ENCODE peak calls at places on chromosomes 5 and 9, in nine cellular contexts. X is mesendoderm; K is CD8-positive, alpha-beta T cell; I is cardiac muscle cell; E is fibroblast of lung; J is lower lobe of right lung; W is colonic mucosa; F is sigmoid colon; H is A673. O is an unnamed sample. For H3K4me1 and H3K36me3, the result is how much of the 10 kb centered on the place peaks cover.

GRCh38 chr5:111366388-111366787 is 142.2 kb downstream of the CAMK4 start:
- DNase-seq in X (no peak), K (no peak), I (no peak), E (no peak), J (no peak), W (no peak), F (no peak), H (no peak), O (no peak)

GRCh38 chr9:14396171-14396570 is 82.2 kb upstream of the NFIB start:
- DNase-seq in X (no peak), K (no peak), I (no peak), E (no peak), J (no peak), W (no peak), F (no peak), H (no peak), O (no peak)

GRCh38 chr5:149274964-149275363 is 3.3 kb downstream of the AFAP1L1 start:
- DNase-seq in X (no peak), K (no peak), I (no peak), E (no peak), J (no peak), W (no peak), F (peak), H (no peak), O (no peak)

GRCh38 chr9:108551030-108551964 is 304.5 kb downstream of the ACTL7B start:
- DNase-seq in X (no peak), K (no peak), I (no peak), E (peak), J (no peak), W (no peak), F (no peak), H (peak), O (no peak)

GRCh38 chr5:61416010-61416409 is 84.0 kb downstream of the ZSWIM6 start:
- DNase-seq in X (peak), K (no peak), I (no peak), E (no peak), J (no peak), W (no peak), F (no peak), H (no peak), O (no peak)

GRCh38 chr9:36781532-36781931 is 208.8 kb downstream of the MELK start:
- DNase-seq in X (no peak), K (no peak), I (no peak), E (peak), J (no peak), W (no peak), F (no peak), H (no peak), O (no peak)

GRCh38 chr5:168114444-168115017 is 176.9 kb upstream of the WWC1 start:
- DNase-seq in X (peak), K (no peak), I (peak), E (peak), J (peak), W (peak), F (no peak), H (peak), O (no peak)

GRCh38 chr5:142697846-142698245 is 12.0 kb upstream of the FGF1 start:
- DNase-seq in X (no peak), K (no peak), I (peak), E (peak), J (no peak), W (no peak), F (peak), H (peak), O (no peak)

GRCh38 chr5:39092581-39093350 is 18.6 kb upstream of the RICTOR start:
- DNase-seq in X (no peak), K (no peak), I (no peak), E (peak), J (no peak), W (no peak), F (no peak), H (peak), O (no peak)

GRCh38 chr5:110019119-110019518 is 329.4 kb downstream of the MAN2A1 start:
- DNase-seq in X (no peak), K (no peak), I (no peak), E (no peak), J (no peak), W (no peak), F (no peak), H (no peak), O (no peak)

GRCh38 chr9:27610622-27611021 is 37.3 kb upstream of the C9orf72 start:
- DNase-seq in X (no peak), K (no peak), I (no peak), E (no peak), J (no peak), W (no peak), F (no peak), H (no peak), O (no peak)

GRCh38 chr5:95644351-95645042 is 2.1 kb upstream of the RFESD start:
- DNase-seq in X (peak), K (no peak), I (peak), E (peak), J (no peak), W (peak), F (peak), H (peak), O (no peak)

GRCh38 chr5:181044662-181045305 is 4.7 kb downstream of the BTNL9 start:
- DNase-seq in X (no peak), K (no peak), I (no peak), E (no peak), J (no peak), W (no peak), F (no peak), H (no peak), O (peak)

GRCh38 chr9:19416143-19416542 is 7.3 kb downstream of the ACER2 start:
- DNase-seq in X (no peak), K (no peak), I (no peak), E (peak), J (no peak), W (no peak), F (no peak), H (no peak), O (no peak)

GRCh38 chr9:15146121-15146820 is 160.7 kb downstream of the TTC39B start:
- DNase-seq in X (no peak), K (no peak), I (no peak), E (no peak), J (no peak), W (no peak), F (no peak), H (peak), O (no peak)

GRCh38 chr9:109488791-109489492 is 9.2 kb downstream of the PTPN3 start:
- DNase-seq in X (no peak), K (no peak), I (no peak), E (no peak), J (no peak), W (peak), F (no peak), H (no peak), O (no peak)

GRCh38 chr5:132103969-132104391 is 30.4 kb downstream of the CSF2 start:
- DNase-seq in X (no peak), K (no peak), I (no peak), E (peak), J (peak), W (no peak), F (no peak), H (no peak), O (no peak)

GRCh38 chr5:135535820-135536801 is at the start of gene NEUROG1:
- DNase-seq in X (peak), K (no peak), I (peak), E (no peak), J (no peak), W (peak), F (no peak), H (peak), O (no peak)

GRCh38 chr9:95379630-95380029 is 62.1 kb upstream of the FANCC start:
- DNase-seq in X (no peak), K (no peak), I (no peak), E (no peak), J (no peak), W (no peak), F (no peak), H (no peak), O (no peak)

GRCh38 chr5:73311291-73312110 is 137.1 kb downstream of the FOXD1 start:
- DNase-seq in X (peak), K (no peak), I (no peak), E (peak), J (no peak), W (no peak), F (no peak), H (peak), O (peak)

GRCh38 chr5:17186271-17186670 is 31.2 kb upstream of the BASP1 start:
- DNase-seq in X (no peak), K (no peak), I (no peak), E (no peak), J (no peak), W (no peak), F (no peak), H (no peak), O (no peak)

GRCh38 chr5:17185776-17186175 is 31.7 kb upstream of the BASP1 start:
- DNase-seq in X (no peak), K (no peak), I (no peak), E (peak), J (no peak), W (no peak), F (peak), H (no peak), O (peak)

GRCh38 chr5:17182966-17183365 is 34.5 kb upstream of the BASP1 start:
- DNase-seq in X (no peak), K (no peak), I (no peak), E (peak), J (no peak), W (no peak), F (no peak), H (no peak), O (no peak)

GRCh38 chr5:17185349-17185748 is 32.1 kb upstream of the BASP1 start:
- DNase-seq in X (no peak), K (no peak), I (no peak), E (no peak), J (no peak), W (no peak), F (no peak), H (no peak), O (no peak)

GRCh38 chr5:17184596-17184995 is 32.8 kb upstream of the BASP1 start:
- DNase-seq in X (no peak), K (no peak), I (no peak), E (peak), J (no peak), W (no peak), F (no peak), H (no peak), O (no peak)
- H3K4me1 ChIP-seq in X (under half), K (under half), I (under half), E (half or more), J (under half), W (under half), F (under half), H (under half), O (under half)

GRCh38 chr9:116334581-116335150 is 181.1 kb downstream of the PAPPA start:
- DNase-seq in X (no peak), K (no peak), I (no peak), E (no peak), J (no peak), W (no peak), F (no peak), H (no peak), O (no peak)
- H3K27ac ChIP-seq in X (no peak), K (no peak), I (no peak), E (no peak), J (no peak), W (no peak), F (no peak), H (no peak), O (no peak)

DNA sequence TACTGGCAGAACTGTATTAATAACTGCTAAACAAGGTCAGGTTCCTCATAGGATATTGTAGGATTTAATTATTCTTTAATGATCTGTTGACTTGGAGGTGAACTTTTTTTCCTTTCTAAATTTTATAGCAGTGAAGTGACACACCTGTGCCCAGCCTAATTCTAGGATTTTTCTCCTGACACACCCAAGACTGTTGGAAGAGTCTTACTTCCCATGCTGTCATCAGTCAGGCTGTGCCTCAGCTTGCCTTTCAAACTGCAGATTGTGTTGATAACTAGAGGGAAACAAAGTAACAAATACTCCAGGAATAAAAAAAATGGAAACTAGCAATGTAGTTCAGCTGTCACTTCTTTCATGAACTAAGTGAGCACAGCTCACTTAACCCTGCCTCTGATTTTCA is 22.0 kb downstream of the OTULIN start:
- DNase-seq in X (no peak), K (no peak), I (no peak), E (no peak), J (no peak), W (no peak), F (no peak), H (no peak), O (no peak)
- H3K36me3 ChIP-seq in X (under half), K (under half), I (under half), E (under half), J (half or more), W (under half), F (under half), H (under half), O (under half)

GRCh38 chr9:128689820-128690683 is 1.0 kb downstream of the SET start:
- DNase-seq in X (peak), K (peak), I (peak), E (peak), J (peak), W (peak), F (peak), H (peak), O (peak)
- H3K4me1 ChIP-seq in X (under half), K (half or more), I (under half), E (under half), J (half or more), W (under half), F (under half), H (under half), O (under half)

GRCh38 chr9:4986783-4987182 is 1.7 kb downstream of the JAK2 start:
- DNase-seq in X (no peak), K (no peak), I (no peak), E (no peak), J (no peak), W (no peak), F (no peak), H (no peak), O (no peak)
- H3K27ac ChIP-seq in X (no peak), K (no peak), I (no peak), E (no peak), J (no peak), W (peak), F (no peak), H (no peak), O (no peak)

DNA sequence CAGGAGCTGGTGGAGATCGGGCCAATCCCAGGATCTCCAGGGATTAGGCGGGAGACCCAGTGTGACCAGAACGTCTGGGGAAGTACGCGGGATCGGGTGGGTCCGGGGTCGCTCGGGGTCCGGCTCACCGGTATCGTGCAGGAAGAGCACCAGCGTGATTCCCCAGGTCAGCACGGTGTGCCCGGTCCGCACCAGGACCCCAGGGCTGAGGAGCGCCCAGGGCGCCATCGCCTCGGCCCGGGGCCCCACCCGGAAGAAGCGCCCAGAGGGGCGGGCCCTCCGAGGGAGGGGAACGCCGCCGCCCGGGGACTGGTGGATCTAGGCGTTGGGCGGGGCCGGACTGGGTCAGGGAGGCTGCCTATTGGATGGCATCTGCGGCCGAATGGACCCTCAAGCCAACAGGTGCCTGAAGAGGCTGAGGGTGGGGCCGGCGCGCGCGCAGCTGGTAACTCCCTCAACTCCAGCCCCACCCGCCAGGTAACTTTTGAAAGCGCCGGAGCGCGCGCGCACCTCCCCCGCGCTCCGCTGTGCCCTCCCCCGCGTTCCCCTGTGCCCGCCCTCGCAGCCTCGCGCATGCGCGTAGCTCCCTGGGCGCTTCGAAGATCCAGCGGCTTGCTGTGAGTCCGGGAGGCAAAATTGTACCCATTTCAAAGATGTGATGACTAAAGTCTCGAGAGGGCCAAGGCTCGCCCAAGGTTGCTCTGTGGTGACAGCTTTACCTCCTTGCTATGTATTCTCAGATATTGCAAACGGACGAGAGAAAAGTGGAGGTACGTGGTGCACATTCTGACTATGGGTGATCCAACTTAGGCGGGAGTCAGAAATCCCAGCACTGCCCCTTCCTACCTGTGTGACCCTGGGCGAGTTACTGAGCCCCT is at the start of gene ZDHHC12:
- DNase-seq in X (peak), K (peak), I (peak), E (peak), J (peak), W (peak), F (peak), H (peak), O (peak)
- H3K36me3 ChIP-seq in X (under half), K (under half), I (under half), E (under half), J (under half), W (under half), F (under half), H (under half), O (under half)

GRCh38 chr9:130839237-130840111 is 4.4 kb downstream of the ABL1 start:
- DNase-seq in X (no peak), K (no peak), I (no peak), E (no peak), J (no peak), W (no peak), F (no peak), H (no peak), O (no peak)
- H3K4me1 ChIP-seq in X (under half), K (under half), I (under half), E (under half), J (half or more), W (under half), F (under half), H (half or more), O (under half)

GRCh38 chr9:35749515-35750255 is 598 bp downstream of the RGP1 start:
- DNase-seq in X (peak), K (no peak), I (peak), E (no peak), J (peak), W (peak), F (no peak), H (no peak), O (no peak)
- H3K27ac ChIP-seq in X (peak), K (peak), I (peak), E (peak), J (peak), W (peak), F (peak), H (peak), O (peak)

GRCh38 chr9:112831969-112832368 is 58.7 kb downstream of the SLC46A2 start:
- DNase-seq in X (no peak), K (no peak), I (no peak), E (no peak), J (no peak), W (no peak), F (no peak), H (no peak), O (no peak)

GRCh38 chr9:112839331-112839730 is 51.3 kb downstream of the SLC46A2 start:
- DNase-seq in X (no peak), K (no peak), I (no peak), E (no peak), J (no peak), W (no peak), F (no peak), H (no peak), O (peak)

GRCh38 chr9:112838342-112838741 is 52.3 kb downstream of the SLC46A2 start:
- DNase-seq in X (no peak), K (no peak), I (no peak), E (no peak), J (no peak), W (peak), F (no peak), H (no peak), O (no peak)

GRCh38 chr9:112833081-112833480 is 57.6 kb downstream of the SLC46A2 start:
- DNase-seq in X (no peak), K (no peak), I (no peak), E (no peak), J (no peak), W (no peak), F (no peak), H (no peak), O (no peak)

GRCh38 chr9:112836394-112836793 is 54.3 kb downstream of the SLC46A2 start:
- DNase-seq in X (peak), K (no peak), I (no peak), E (no peak), J (no peak), W (peak), F (no peak), H (no peak), O (no peak)
- H3K36me3 ChIP-seq in X (under half), K (under half), I (under half), E (under half), J (under half), W (under half), F (under half), H (under half), O (under half)